ENCODE peak calls at places on chromosomes 13 and 19, in six cellular contexts. B, Q, V, N, Z and I are unnamed samples.

GRCh38 chr13:28719656-28720055 is 886 bp upstream of the SLC46A3 start:
- DNase-seq in B (no peak), V (no peak), Q (no peak), Z (no peak), N (no peak), I (no peak)

GRCh38 chr19:8367327-8368001 is 3.5 kb downstream of the ANGPTL4 start:
- DNase-seq in V (no peak), Z (no peak), Q (peak), B (peak), N (peak), I (peak)

GRCh38 chr19:44623080-44623479 is 9.7 kb downstream of the IGSF23 start:
- DNase-seq in B (no peak), Q (no peak), V (no peak), Z (no peak), N (no peak), I (no peak)

GRCh38 chr19:13573268-13573667 is 67.0 kb upstream of the CACNA1A start:
- DNase-seq in N (no peak), B (no peak), Q (no peak), Z (no peak), V (no peak), I (no peak)

GRCh38 chr13:30276178-30276577 is 31.2 kb downstream of the KATNAL1 start:
- DNase-seq in B (no peak), N (no peak), Q (no peak), V (no peak), Z (no peak), I (no peak)

GRCh38 chr19:35279985-35280821 is 2.1 kb upstream of the HAMP start:
- DNase-seq in V (no peak), N (no peak), Q (no peak), B (no peak), Z (no peak), I (no peak)

GRCh38 chr19:3452456-3453068 is 27.8 kb downstream of the SMIM24 start:
- DNase-seq in Q (no peak), N (no peak), Z (no peak), B (no peak), V (no peak), I (no peak)

GRCh38 chr13:102870677-102871415 is 25.0 kb downstream of the ERCC5 start:
- DNase-seq in B (no peak), Q (peak), N (no peak), V (peak), Z (no peak), I (peak)

GRCh38 chr19:30385666-30386065 is 13.5 kb downstream of the ZNF536 start:
- DNase-seq in N (no peak), Z (no peak), B (no peak), V (no peak), Q (no peak), I (no peak)

GRCh38 chr13:26604784-26605183 is 47.3 kb downstream of the WASF3 start:
- DNase-seq in V (no peak), B (no peak), Q (no peak), N (no peak), Z (no peak), I (no peak)

GRCh38 chr13:106570354-106570822 is 2.5 kb upstream of the ARGLU1 start:
- DNase-seq in N (peak), B (peak), Q (peak), V (peak), Z (peak), I (no peak)

GRCh38 chr19:4781851-4782250 is 9.7 kb upstream of the FEM1A start:
- DNase-seq in N (no peak), Z (no peak), V (no peak), B (no peak), Q (no peak), I (no peak)

GRCh38 chr13:28412981-28413380 is 81.9 kb downstream of the FLT1 start:
- DNase-seq in N (no peak), Z (no peak), B (no peak), Q (no peak), V (no peak), I (no peak)

GRCh38 chr19:46834121-46834520 is 16.5 kb downstream of the AP2S1 start:
- DNase-seq in Z (no peak), Q (no peak), B (no peak), V (no peak), N (no peak), I (no peak)

GRCh38 chr19:28737021-28737525 is 475.9 kb downstream of the UQCRFS1 start:
- DNase-seq in Q (no peak), N (no peak), Z (no peak), B (no peak), V (no peak), I (no peak)

GRCh38 chr19:51410950-51411748 is 6.3 kb downstream of the SIGLEC10 start:
- DNase-seq in B (no peak), N (no peak), Q (no peak), Z (no peak), V (no peak), I (no peak)

GRCh38 chr19:35006342-35006998 is 6.3 kb downstream of the GRAMD1A start:
- DNase-seq in N (no peak), Q (peak), V (no peak), B (no peak), Z (no peak), I (no peak)

GRCh38 chr13:113452942-113453901 is at the start of gene ADPRHL1:
- DNase-seq in B (no peak), Z (no peak), Q (no peak), V (no peak), N (peak), I (no peak)

GRCh38 chr19:46976845-46977320 is 42.8 kb upstream of the NPAS1 start:
- DNase-seq in V (no peak), B (no peak), Q (no peak), Z (no peak), N (no peak), I (no peak)

GRCh38 chr13:97889803-97890202 is 63.7 kb upstream of the IPO5 start:
- DNase-seq in N (no peak), Q (no peak), B (no peak), Z (no peak), V (no peak), I (no peak)

GRCh38 chr13:41544824-41545707 is 87.7 kb downstream of the RGCC start:
- DNase-seq in Q (no peak), Z (no peak), B (no peak), N (no peak), V (no peak), I (no peak)

GRCh38 chr19:54316746-54317107 is 3.8 kb upstream of the LILRA5 start:
- DNase-seq in N (no peak), Q (no peak), Z (no peak), V (no peak), B (no peak), I (no peak)

GRCh38 chr13:109357751-109358150 is 428.6 kb downstream of the IRS2 start:
- DNase-seq in Q (no peak), Z (no peak), B (no peak), N (no peak), V (no peak), I (no peak)

GRCh38 chr13:110336108-110336507 is 29.0 kb downstream of the COL4A2 start:
- DNase-seq in V (no peak), N (no peak), Q (no peak), B (no peak), Z (no peak), I (no peak)

GRCh38 chr19:43300876-43301765 is 31.8 kb upstream of the PSG9 start:
- DNase-seq in Q (no peak), Z (no peak), N (no peak), B (no peak), V (no peak), I (no peak)

GRCh38 chr13:43196750-43197149 is 173.4 kb downstream of the DNAJC15 start:
- DNase-seq in Q (no peak), V (no peak), N (no peak), Z (no peak), B (no peak), I (no peak)

GRCh38 chr13:110653271-110653670 is 37.9 kb downstream of the NAXD start:
- DNase-seq in N (no peak), B (no peak), V (no peak), Q (no peak), Z (no peak), I (no peak)

GRCh38 chr13:106299616-106300015 is 235.8 kb downstream of the EFNB2 start:
- DNase-seq in B (no peak), Z (no peak), Q (no peak), V (no peak), N (no peak), I (no peak)

GRCh38 chr19:41351339-41352245 is 2.1 kb downstream of the TGFB1 start:
- DNase-seq in Q (no peak), V (peak), N (no peak), Z (peak), B (no peak), I (peak)

GRCh38 chr13:83531022-83531421 is 351.3 kb downstream of the SLITRK1 start:
- DNase-seq in V (no peak), Q (no peak), N (no peak), Z (no peak), B (no peak), I (no peak)